ENCODE peak calls at places on chromosomes 5 and 9, in six cellular contexts. V, B, S, W, O and I are unnamed samples.

GRCh38 chr9:135403733-135404450 is 75.7 kb upstream of the PPP1R26 start:
- DNase-seq in V (no peak), B (no peak), S (no peak), W (no peak), O (no peak), I (no peak)

GRCh38 chr9:88874391-88874790 is 116.9 kb upstream of the S1PR3 start:
- DNase-seq in V (peak), B (peak), S (peak), W (no peak), O (no peak), I (peak)

GRCh38 chr5:141003791-141004601 is 37.7 kb downstream of the PCDHAC2 start:
- DNase-seq in V (peak), B (no peak), S (no peak), W (peak), O (no peak), I (peak)

GRCh38 chr5:172110921-172111873 is 76.8 kb downstream of the STK10 start:
- DNase-seq in V (no peak), B (no peak), S (peak), W (peak), O (peak), I (peak)

GRCh38 chr9:83582026-83582425 is 40.9 kb upstream of the IDNK start:
- DNase-seq in V (no peak), B (no peak), S (no peak), W (no peak), O (no peak), I (no peak)

GRCh38 chr5:138139776-138140080 is 500 bp upstream of the NME5 start:
- DNase-seq in V (no peak), B (no peak), S (no peak), W (no peak), O (no peak), I (peak)

GRCh38 chr9:129320575-129321311 is 142.7 kb upstream of the IER5L start:
- DNase-seq in V (no peak), B (peak), S (peak), W (peak), O (peak), I (peak)

GRCh38 chr9:129317179-129318011 is 139.3 kb upstream of the IER5L start:
- DNase-seq in V (peak), B (peak), S (peak), W (no peak), O (no peak), I (peak)

GRCh38 chr9:113244556-113244955 is 23.2 kb downstream of the SLC31A1 start:
- DNase-seq in V (no peak), B (no peak), S (no peak), W (no peak), O (no peak), I (no peak)

GRCh38 chr5:14706615-14707021 is 42.1 kb downstream of the OTULIN start:
- DNase-seq in V (no peak), B (no peak), S (no peak), W (peak), O (no peak), I (peak)

GRCh38 chr5:171847026-171847425 is 61.4 kb downstream of the SMIM23 start:
- DNase-seq in V (no peak), B (no peak), S (no peak), W (no peak), O (no peak), I (no peak)

GRCh38 chr9:12811935-12812334 is 37.1 kb downstream of the LURAP1L start:
- DNase-seq in V (no peak), B (no peak), S (no peak), W (no peak), O (no peak), I (no peak)

GRCh38 chr5:25095261-25095660 is 450.5 kb upstream of the CDH10 start:
- DNase-seq in V (no peak), B (no peak), S (no peak), W (no peak), O (no peak), I (no peak)

GRCh38 chr5:99032234-99033013 is 103.6 kb upstream of the CHD1 start:
- DNase-seq in V (peak), B (peak), S (peak), W (peak), O (no peak), I (peak)

DNA sequence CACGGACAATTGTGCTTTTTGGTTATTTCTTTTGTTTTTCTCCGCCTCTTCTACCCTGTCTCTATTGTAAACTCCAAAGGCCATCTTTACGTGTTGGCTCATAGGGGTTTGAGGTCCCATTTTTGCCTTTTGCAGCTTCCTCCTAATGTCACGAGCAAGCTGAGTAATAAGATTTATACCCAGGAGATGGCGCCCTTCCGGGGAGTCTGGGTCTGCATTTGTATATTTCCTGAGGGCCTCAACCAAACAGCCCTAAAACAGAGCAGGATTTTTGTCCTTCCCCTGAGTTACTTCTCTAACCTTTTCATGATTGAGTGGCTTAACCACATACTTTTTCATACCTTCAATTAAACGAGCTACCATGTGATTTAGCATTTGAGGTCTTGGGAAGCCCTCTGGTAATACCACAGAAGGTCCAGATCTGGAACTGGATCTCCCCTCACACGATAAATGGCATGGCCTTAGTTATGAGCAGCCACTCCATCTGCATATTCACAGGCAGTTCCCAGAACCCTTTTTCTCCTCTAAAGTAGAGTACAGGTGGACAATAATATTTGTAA is 11.2 kb upstream of the CFAP95 start:
- DNase-seq in V (no peak), B (no peak), S (no peak), W (peak), O (no peak), I (peak)
- TF ChIP-seq CTCF in V (no peak), B (no peak), S (peak), W (peak), O (peak), I (no peak)

GRCh38 chr5:136276087-136276486 is 83.1 kb upstream of the SMIM32 start:
- DNase-seq in V (no peak), B (peak), S (no peak), W (no peak), O (no peak), I (no peak)

GRCh38 chr5:136275601-136276000 is 82.6 kb upstream of the SMIM32 start:
- DNase-seq in V (no peak), B (peak), S (no peak), W (no peak), O (no peak), I (no peak)

GRCh38 chr5:136276946-136277345 is 84.0 kb upstream of the SMIM32 start:
- DNase-seq in V (no peak), B (no peak), S (no peak), W (no peak), O (no peak), I (no peak)

GRCh38 chr5:136279314-136279713 is 86.0 kb downstream of the TRPC7 start:
- DNase-seq in V (no peak), B (no peak), S (no peak), W (no peak), O (no peak), I (no peak)
- H3K4me3 ChIP-seq in V (no peak), B (no peak), S (no peak), W (no peak), O (no peak), I (no peak)

GRCh38 chr5:165328856-165329255 is 1823.4 kb downstream of the MAT2B start:
- DNase-seq in V (no peak), B (no peak), S (no peak), W (peak), O (no peak), I (no peak)
- TF ChIP-seq MYC in V (no peak), B (no peak), S (no peak), W (no peak), O (no peak), I (no peak)

GRCh38 chr5:26700759-26701384 is 337.5 kb downstream of the CDH9 start:
- DNase-seq in V (peak), B (peak), S (peak), W (no peak), O (no peak), I (peak)
- TF ChIP-seq CTCF in V (peak), B (peak), S (peak), W (no peak), O (peak), I (peak)

DNA sequence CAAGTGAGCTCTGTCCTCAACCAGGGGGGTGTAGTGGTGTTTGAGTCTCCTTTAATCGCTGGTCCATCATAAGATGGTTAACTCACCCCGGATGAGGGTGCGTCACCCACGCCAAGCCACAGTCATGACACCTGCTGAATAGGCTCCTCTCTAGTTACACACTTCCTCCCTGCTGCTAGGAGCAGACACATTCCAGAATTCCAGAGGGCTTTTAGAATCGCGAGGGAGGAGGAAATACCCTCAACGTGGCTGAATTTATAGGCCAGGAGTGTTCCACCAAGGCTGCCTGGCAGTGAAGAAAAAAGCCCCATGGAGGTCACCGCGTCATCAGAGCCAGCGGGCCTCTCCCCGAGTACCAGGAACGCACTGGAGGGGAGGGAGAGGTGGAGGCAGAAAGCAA is 5.1 kb downstream of the GLRX start:
- DNase-seq in V (no peak), B (no peak), S (no peak), W (no peak), O (no peak), I (no peak)
- H3K4me3 ChIP-seq in V (no peak), B (no peak), S (no peak), W (no peak), O (peak), I (peak)

GRCh38 chr5:69007726-69008368 is 86.0 kb upstream of the SLC30A5 start:
- DNase-seq in V (peak), B (peak), S (peak), W (peak), O (peak), I (peak)

GRCh38 chr5:69004127-69004526 is 89.7 kb upstream of the SLC30A5 start:
- DNase-seq in V (no peak), B (no peak), S (no peak), W (no peak), O (no peak), I (no peak)

GRCh38 chr5:69010443-69010842 is 83.4 kb upstream of the SLC30A5 start:
- DNase-seq in V (no peak), B (no peak), S (no peak), W (no peak), O (no peak), I (no peak)

GRCh38 chr5:69006030-69006429 is 87.8 kb upstream of the SLC30A5 start:
- DNase-seq in V (no peak), B (no peak), S (no peak), W (no peak), O (no peak), I (no peak)

GRCh38 chr5:69007086-69007672 is 86.6 kb upstream of the SLC30A5 start:
- DNase-seq in V (no peak), B (no peak), S (no peak), W (no peak), O (no peak), I (no peak)
- TF ChIP-seq MYC in V (no peak), B (no peak), S (no peak), W (no peak), O (no peak), I (no peak)

DNA sequence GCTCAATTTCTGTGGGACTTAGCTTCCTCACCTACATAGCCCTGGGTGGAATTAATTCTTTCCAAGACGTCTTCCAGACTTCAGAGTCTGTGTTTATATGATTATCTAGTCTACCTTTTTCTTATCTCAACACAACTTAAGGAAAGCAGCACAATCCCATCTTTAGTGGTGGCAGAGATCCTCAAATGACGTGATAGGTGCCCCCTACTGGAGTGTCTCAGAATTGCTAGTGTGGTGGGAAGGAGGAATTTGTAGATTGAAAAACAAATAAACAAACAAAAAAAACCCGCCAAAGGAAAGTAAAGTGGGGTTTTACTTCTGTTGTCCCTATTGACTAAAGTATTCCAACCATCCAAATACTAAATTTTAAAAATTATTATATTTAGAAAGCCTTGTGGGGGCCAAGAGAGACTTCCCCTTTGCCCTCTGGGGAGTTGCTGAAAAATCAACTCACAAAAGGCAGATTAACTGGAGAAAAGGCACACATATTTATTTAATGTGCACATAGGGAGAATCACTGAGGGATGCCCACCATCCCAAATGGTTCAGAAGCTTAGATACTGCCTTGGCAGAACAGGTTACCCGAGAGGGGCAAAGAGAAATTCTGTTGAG is 283.3 kb downstream of the TMEM167A start:
- DNase-seq in V (peak), B (peak), S (peak), W (peak), O (no peak), I (peak)
- TF ChIP-seq CTCF in V (peak), B (peak), S (peak), W (peak), O (peak), I (peak)